ENCODE peak calls at places on chromosome 3, in eight cellular contexts. W, R, V, L, I, G, A and T are unnamed samples. For H3K36me3, the result is how much of the 10 kb centered on the place peaks cover.

GRCh38 chr3:20878676-20879075 is 692.7 kb upstream of the SGO1 start:
- DNase-seq in G (no peak), V (no peak), L (no peak), A (no peak), I (no peak), R (no peak), W (no peak), T (no peak)

GRCh38 chr3:24663406-24663805 is 168.8 kb upstream of the THRB start:
- DNase-seq in I (no peak), W (no peak), R (no peak), L (no peak), A (no peak), V (no peak), G (no peak), T (no peak)

GRCh38 chr3:30970183-30970582 is 75.7 kb upstream of the GADL1 start:
- DNase-seq in W (no peak), R (no peak), L (no peak), A (no peak), I (no peak), V (no peak), G (no peak), T (no peak)

GRCh38 chr3:71991051-71991450 is 206.1 kb upstream of the PROK2 start:
- DNase-seq in I (no peak), V (no peak), L (no peak), G (no peak), R (no peak), W (no peak), A (no peak), T (no peak)

GRCh38 chr3:27095588-27096222 is 273.5 kb downstream of the NEK10 start:
- DNase-seq in V (no peak), R (no peak), W (no peak), G (no peak), L (no peak), I (no peak), A (no peak), T (no peak)

GRCh38 chr3:183378951-183379350 is 49.5 kb downstream of the MCF2L2 start:
- DNase-seq in G (no peak), W (no peak), R (no peak), I (no peak), L (no peak), A (no peak), V (no peak), T (no peak)

GRCh38 chr3:33364531-33365128 is 75.6 kb downstream of the UBP1 start:
- DNase-seq in G (no peak), L (no peak), W (no peak), A (no peak), I (no peak), V (no peak), R (no peak), T (peak)

GRCh38 chr3:86547697-86548096 is 443.3 kb downstream of the VGLL3 start:
- DNase-seq in W (no peak), R (no peak), I (no peak), G (peak), V (no peak), L (no peak), A (no peak), T (peak)

GRCh38 chr3:191240432-191240831 is 41.4 kb downstream of the OSTN start:
- DNase-seq in L (no peak), R (no peak), I (no peak), V (no peak), A (no peak), G (no peak), W (no peak), T (no peak)

GRCh38 chr3:151562901-151563300 is 102.0 kb upstream of the IGSF10 start:
- DNase-seq in R (no peak), A (no peak), I (no peak), G (no peak), W (no peak), V (no peak), L (no peak), T (no peak)

GRCh38 chr3:150345021-150345538 is 63.0 kb upstream of the TSC22D2 start:
- DNase-seq in I (peak), A (peak), W (no peak), V (no peak), G (no peak), R (no peak), L (no peak), T (peak)

GRCh38 chr3:25151497-25151896 is 276.6 kb upstream of the RARB start:
- DNase-seq in V (no peak), G (no peak), R (no peak), A (no peak), I (no peak), L (no peak), W (no peak), T (no peak)

GRCh38 chr3:109803274-109803673 is 465.9 kb upstream of the DPPA4 start:
- DNase-seq in A (no peak), L (no peak), R (no peak), W (no peak), G (no peak), I (no peak), V (no peak), T (peak)

GRCh38 chr3:172334743-172335142 is 113.5 kb downstream of the GHSR start:
- DNase-seq in A (no peak), G (no peak), L (no peak), V (no peak), R (no peak), W (no peak), I (no peak), T (no peak)

GRCh38 chr3:98966862-98967554 is 65.5 kb upstream of the DCBLD2 start:
- DNase-seq in W (no peak), A (no peak), L (no peak), I (no peak), V (no peak), G (no peak), R (no peak), T (no peak)

GRCh38 chr3:32297366-32297765 is 58.9 kb downstream of the CMTM8 start:
- DNase-seq in W (no peak), L (no peak), V (no peak), R (no peak), I (no peak), G (no peak), A (no peak), T (no peak)

GRCh38 chr3:44185396-44185915 is 56.2 kb upstream of the TOPAZ1 start:
- DNase-seq in W (no peak), I (no peak), A (no peak), G (no peak), L (no peak), R (no peak), V (no peak), T (no peak)

GRCh38 chr3:75610773-75611172 is 53.4 kb upstream of the FRG2C start:
- DNase-seq in W (no peak), R (no peak), V (no peak), I (no peak), G (no peak), L (no peak), A (no peak), T (no peak)

GRCh38 chr3:43854916-43855315 is 164.2 kb downstream of the ABHD5 start:
- DNase-seq in V (no peak), W (no peak), G (no peak), I (no peak), R (no peak), L (no peak), A (no peak), T (peak)

GRCh38 chr3:18436213-18436612 is 11.1 kb upstream of the SATB1 start:
- DNase-seq in L (no peak), I (no peak), W (no peak), A (no peak), V (no peak), G (no peak), R (no peak), T (no peak)

GRCh38 chr3:113266738-113267137 is 55.4 kb downstream of the BOC start:
- DNase-seq in A (no peak), I (no peak), G (no peak), R (no peak), L (no peak), V (no peak), W (no peak), T (peak)

GRCh38 chr3:79030157-79030556 is 737.6 kb downstream of the ROBO1 start:
- DNase-seq in R (no peak), W (no peak), V (no peak), G (no peak), I (no peak), L (no peak), A (no peak), T (no peak)

GRCh38 chr3:170437696-170438407 is 19.2 kb downstream of the CLDN11 start:
- DNase-seq in G (no peak), R (no peak), L (no peak), W (no peak), I (no peak), V (no peak), A (no peak), T (peak)

GRCh38 chr3:71586810-71587242 is 3.3 kb upstream of the FOXP1 start:
- DNase-seq in I (no peak), G (no peak), R (no peak), W (no peak), L (no peak), V (no peak), A (no peak), T (no peak)

GRCh38 chr3:119911748-119912147 is 129.8 kb downstream of the NR1I2 start:
- DNase-seq in R (no peak), V (no peak), A (no peak), W (no peak), I (no peak), L (no peak), G (no peak), T (no peak)

GRCh38 chr3:138042043-138042442 is 32.1 kb downstream of the CLDN18 start:
- DNase-seq in I (no peak), W (no peak), R (no peak), G (no peak), L (no peak), A (no peak), V (no peak), T (no peak)

GRCh38 chr3:97613139-97613538 is 151.4 kb upstream of the ARL6 start:
- DNase-seq in W (no peak), R (no peak), G (no peak), V (no peak), A (no peak), L (no peak), I (no peak), T (no peak)

GRCh38 chr3:70261283-70261682 is 51.2 kb downstream of the MDFIC2 start:
- DNase-seq in L (no peak), V (no peak), G (no peak), I (no peak), A (no peak), W (no peak), R (no peak), T (no peak)

GRCh38 chr3:62295571-62295970 is 77.8 kb downstream of the FEZF2 start:
- DNase-seq in W (no peak), G (no peak), V (no peak), R (no peak), I (no peak), L (no peak), A (no peak), T (no peak)

DNA sequence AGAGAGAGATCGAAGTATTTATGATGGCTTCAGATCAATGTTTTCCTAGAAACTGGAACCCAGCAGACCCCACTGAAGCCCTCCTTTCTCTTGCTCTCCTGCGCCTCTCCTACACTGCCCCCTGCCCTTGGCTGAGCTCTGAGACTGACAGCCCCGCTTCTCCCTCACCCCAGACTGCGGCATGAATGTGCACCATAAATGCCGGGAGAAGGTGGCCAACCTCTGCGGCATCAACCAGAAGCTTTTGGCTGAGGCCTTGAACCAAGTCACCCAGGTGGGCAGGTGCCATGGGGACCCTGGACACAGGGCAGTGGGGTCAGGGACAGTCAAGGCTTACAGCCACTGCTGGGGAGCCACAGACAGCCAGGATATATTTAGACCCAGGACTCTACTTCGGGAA is 23.7 kb downstream of the PRKCD start:
- DNase-seq in L (no peak), R (no peak), V (no peak), G (no peak), W (no peak), I (no peak), A (no peak), T (no peak)
- H3K36me3 ChIP-seq in L (under half), R (under half), V (half or more), G (half or more), W (half or more), I (under half), A (under half), T (under half)

GRCh38 chr3:58155838-58156237 is 54.9 kb downstream of the DNASE1L3 start:
- DNase-seq in L (no peak), I (no peak), A (no peak), V (no peak), G (no peak), R (no peak), W (no peak), T (no peak)
- H3K36me3 ChIP-seq in L (under half), I (under half), A (half or more), V (half or more), G (half or more), R (under half), W (half or more), T (half or more)

GRCh38 chr3:49683162-49683561 is 6.1 kb downstream of the MST1 start:
- DNase-seq in R (no peak), L (no peak), V (no peak), W (no peak), G (no peak), I (no peak), A (no peak), T (no peak)

GRCh38 chr3:49675912-49676311 is 1.8 kb downstream of the APEH start:
- DNase-seq in A (peak), R (no peak), V (no peak), W (no peak), L (no peak), G (no peak), I (no peak), T (no peak)

GRCh38 chr3:49681543-49681942 is 7.4 kb downstream of the APEH start:
- DNase-seq in R (no peak), A (no peak), I (no peak), L (no peak), G (no peak), W (no peak), V (no peak), T (no peak)

GRCh38 chr3:49680493-49681231 is 6.5 kb downstream of the APEH start:
- DNase-seq in V (no peak), L (no peak), R (no peak), G (no peak), A (no peak), I (no peak), W (no peak), T (no peak)

DNA sequence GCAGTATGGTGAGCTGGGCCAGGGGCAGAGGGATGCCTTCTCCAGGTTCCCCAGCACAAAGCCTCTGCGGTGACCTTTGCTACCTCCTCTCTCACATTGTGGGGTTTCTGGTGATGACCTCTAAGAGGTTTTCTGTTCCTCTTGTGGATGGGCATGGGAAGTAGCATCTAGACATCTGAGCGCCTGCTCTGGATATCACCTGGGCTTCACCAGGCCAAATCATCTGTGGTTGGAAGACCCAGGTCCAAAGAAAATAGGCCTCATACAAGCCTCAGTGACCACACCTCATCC is 7.0 kb downstream of the APEH start:
- DNase-seq in I (no peak), L (no peak), A (no peak), R (no peak), V (no peak), W (no peak), G (no peak), T (no peak)
- H3K36me3 ChIP-seq in I (under half), L (under half), A (half or more), R (under half), V (half or more), W (half or more), G (half or more), T (half or more)

GRCh38 chr3:128625409-128625945 is 25.1 kb downstream of the RPN1 start:
- DNase-seq in I (no peak), W (no peak), G (no peak), V (no peak), A (no peak), L (no peak), R (no peak), T (no peak)
- H3K36me3 ChIP-seq in I (under half), W (half or more), G (half or more), V (half or more), A (half or more), L (half or more), R (under half), T (half or more)

GRCh38 chr3:133641254-133641653 is 20.5 kb downstream of the TOPBP1 start:
- DNase-seq in G (no peak), V (no peak), I (no peak), R (no peak), L (no peak), W (no peak), A (no peak), T (no peak)

GRCh38 chr3:133644768-133645167 is 17.0 kb downstream of the TOPBP1 start:
- DNase-seq in I (no peak), L (peak), W (no peak), G (no peak), A (no peak), V (no peak), R (peak), T (no peak)

GRCh38 chr3:133649486-133650068 is 12.2 kb downstream of the TOPBP1 start:
- DNase-seq in A (no peak), W (no peak), R (no peak), V (no peak), G (no peak), I (no peak), L (no peak), T (no peak)

DNA sequence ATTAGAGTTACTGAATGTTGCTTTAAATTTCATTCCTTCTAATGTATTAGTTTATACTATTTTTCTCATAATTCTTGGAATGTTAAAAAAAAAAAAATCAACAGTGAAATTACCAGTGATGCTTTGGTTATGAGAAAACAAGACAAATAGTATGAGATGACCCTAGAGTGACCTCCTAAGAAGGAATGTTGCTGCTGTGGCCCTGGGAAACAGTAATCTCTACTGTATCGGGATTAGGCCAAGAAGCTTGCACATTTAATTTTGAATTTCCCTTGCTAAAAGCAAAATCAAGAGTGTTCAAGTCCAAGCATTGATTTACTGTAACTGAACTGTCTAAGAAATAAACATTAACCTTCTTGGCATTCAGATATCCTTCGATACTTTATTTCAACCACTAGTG is 18.1 kb downstream of the TOPBP1 start:
- DNase-seq in I (no peak), W (no peak), V (no peak), G (no peak), A (no peak), L (no peak), R (no peak), T (no peak)
- H3K36me3 ChIP-seq in I (under half), W (half or more), V (half or more), G (half or more), A (under half), L (half or more), R (under half), T (half or more)

GRCh38 chr3:14466179-14466903 is 63.9 kb downstream of the SLC6A6 start:
- DNase-seq in R (no peak), G (no peak), W (no peak), A (peak), I (no peak), L (no peak), V (no peak), T (no peak)
- H3K36me3 ChIP-seq in R (half or more), G (half or more), W (under half), A (under half), I (under half), L (under half), V (half or more), T (under half)

GRCh38 chr3:144921710-144922109 is 950.1 kb downstream of the DIPK2A start:
- DNase-seq in I (no peak), G (no peak), V (no peak), L (no peak), R (no peak), W (no peak), A (no peak), T (no peak)
- H3K36me3 ChIP-seq in I (under half), G (under half), V (under half), L (under half), R (under half), W (under half), A (under half), T (under half)

DNA sequence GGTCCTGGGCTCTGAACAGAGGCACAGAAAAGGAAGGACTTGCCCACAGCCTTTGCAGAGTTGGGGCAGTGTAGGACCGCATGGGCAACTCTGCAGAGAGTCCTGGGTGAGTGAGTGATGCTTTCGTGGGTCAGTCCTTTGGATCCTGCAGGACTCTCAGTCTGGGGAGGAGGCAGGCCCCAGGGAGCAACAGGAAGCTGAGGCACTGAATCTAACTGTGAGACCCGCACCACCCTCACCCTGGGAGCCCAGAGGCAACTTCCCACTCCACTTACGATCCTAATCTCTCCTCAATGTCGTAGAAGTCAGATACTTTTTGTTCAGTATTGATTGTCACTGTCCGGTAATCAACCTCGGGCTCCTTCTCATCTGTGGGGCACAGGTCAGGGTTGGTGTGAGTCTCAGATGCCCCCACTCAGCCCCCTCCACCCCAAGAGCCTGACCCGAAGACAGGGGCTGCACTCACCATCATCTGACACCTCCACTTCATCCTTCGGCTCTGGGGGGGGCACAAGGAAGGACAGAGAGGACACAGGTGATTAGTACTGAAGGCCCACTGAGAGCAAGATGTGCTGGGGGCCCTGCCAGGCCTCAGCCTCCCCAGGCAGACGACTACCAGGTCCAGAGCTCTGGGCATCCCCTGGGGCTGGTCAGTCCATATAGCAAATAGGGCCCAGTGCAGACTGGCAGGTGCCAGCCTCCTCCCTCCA is 64.0 kb upstream of the HACD2 start:
- DNase-seq in L (no peak), I (no peak), R (no peak), W (no peak), V (no peak), G (no peak), A (no peak), T (no peak)
- H3K36me3 ChIP-seq in L (under half), I (under half), R (half or more), W (under half), V (under half), G (under half), A (under half), T (under half)